ENCODE peak calls at places on chromosomes 2 and 18, in five cellular contexts. L, T, Z, F and D are unnamed samples.

GRCh38 chr2:241773511-241774418 is 2.9 kb upstream of the GAL3ST2 start:
- DNase-seq in L (no peak), T (no peak), Z (no peak), F (no peak), D (no peak)

GRCh38 chr2:215380699-215381098 is 55.2 kb downstream of the FN1 start:
- DNase-seq in F (no peak), L (no peak), T (no peak), Z (no peak), D (no peak)

GRCh38 chr2:6639870-6640639 is 225.7 kb downstream of the CMPK2 start:
- DNase-seq in F (no peak), L (no peak), T (no peak), Z (no peak), D (no peak)

GRCh38 chr18:2948038-2948437 is 64.9 kb downstream of the LPIN2 start:
- DNase-seq in F (peak), L (no peak), Z (no peak), T (no peak), D (no peak)

GRCh38 chr2:127362971-127363370 is 24.8 kb downstream of the MAP3K2 start:
- DNase-seq in F (peak), Z (no peak), T (no peak), L (no peak), D (no peak)

GRCh38 chr2:164697688-164698290 is 76.5 kb upstream of the GRB14 start:
- DNase-seq in T (no peak), L (no peak), F (no peak), Z (no peak), D (no peak)

GRCh38 chr2:163338270-163338669 is 397.5 kb downstream of the FIGN start:
- DNase-seq in Z (no peak), T (no peak), L (no peak), F (no peak), D (no peak)

GRCh38 chr18:22345733-22346132 is 72.0 kb downstream of the CTAGE1 start:
- DNase-seq in T (no peak), F (peak), L (no peak), Z (no peak), D (no peak)

GRCh38 chr2:231189171-231189530 is 9.3 kb upstream of the ARMC9 start:
- DNase-seq in T (no peak), L (no peak), Z (no peak), F (no peak), D (no peak)

GRCh38 chr2:36369163-36369562 is 13.6 kb downstream of the CRIM1 start:
- DNase-seq in T (no peak), L (no peak), Z (no peak), F (no peak), D (no peak)

GRCh38 chr2:36369711-36370110 is 14.1 kb downstream of the CRIM1 start:
- DNase-seq in L (no peak), T (no peak), Z (no peak), F (no peak), D (no peak)

GRCh38 chr2:36366491-36367120 is 11.0 kb downstream of the CRIM1 start:
- DNase-seq in F (peak), T (no peak), L (no peak), Z (no peak), D (no peak)

GRCh38 chr2:36368438-36368837 is 12.9 kb downstream of the CRIM1 start:
- DNase-seq in F (no peak), L (no peak), T (no peak), Z (no peak), D (no peak)

GRCh38 chr2:36367497-36368353 is 12.1 kb downstream of the CRIM1 start:
- DNase-seq in L (no peak), T (no peak), F (peak), Z (no peak), D (no peak)
- TF ChIP-seq CTCF in L (no peak), T (no peak), F (no peak), Z (no peak), D (no peak)

GRCh38 chr2:35199298-35199697 is 1156.3 kb upstream of the CRIM1 start:
- DNase-seq in T (no peak), L (no peak), F (no peak), Z (no peak), D (no peak)
- TF ChIP-seq CTCF in T (no peak), L (no peak), F (no peak), Z (no peak), D (no peak)

GRCh38 chr18:59054892-59055291 is 84.8 kb upstream of the SEC11C start:
- DNase-seq in T (no peak), F (peak), L (no peak), Z (no peak), D (no peak)

GRCh38 chr18:59055345-59056032 is 84.2 kb upstream of the SEC11C start:
- DNase-seq in L (peak), F (no peak), Z (no peak), T (no peak), D (no peak)

GRCh38 chr18:59057493-59057795 is 82.2 kb upstream of the SEC11C start:
- DNase-seq in Z (no peak), T (no peak), L (no peak), F (no peak), D (no peak)

GRCh38 chr18:59057969-59058368 is 81.7 kb upstream of the SEC11C start:
- DNase-seq in T (no peak), F (peak), Z (no peak), L (no peak), D (no peak)

GRCh38 chr18:59056706-59057492 is 82.8 kb upstream of the SEC11C start:
- DNase-seq in Z (no peak), L (peak), F (peak), T (peak), D (peak)
- TF ChIP-seq CTCF in Z (peak), L (peak), F (peak), T (no peak), D (peak)

DNA sequence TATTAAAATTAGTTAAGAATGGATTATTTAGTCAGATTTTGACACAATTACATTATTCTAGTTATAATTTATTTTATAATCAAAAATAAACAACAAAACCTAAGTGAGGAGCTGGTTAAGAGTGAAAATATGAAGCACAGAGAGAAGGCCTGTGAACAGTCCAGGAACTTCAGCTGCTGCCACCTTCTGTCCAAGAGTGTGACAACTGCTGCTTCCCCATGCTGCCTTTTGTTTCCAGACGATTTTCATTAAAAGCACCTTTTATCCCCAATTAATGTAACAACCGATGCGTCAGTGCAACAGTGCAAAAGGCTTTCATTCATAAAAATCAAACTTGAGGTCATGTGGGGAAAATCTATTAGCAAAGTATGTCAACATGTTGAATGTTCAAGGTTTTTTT is 363.6 kb downstream of the CTNNA2 start:
- DNase-seq in L (no peak), T (no peak), F (no peak), Z (no peak), D (no peak)
- TF ChIP-seq CTCF in L (no peak), T (no peak), F (no peak), Z (no peak), D (peak)

GRCh38 chr18:47926101-47926850 is 4.2 kb downstream of the SMAD2 start:
- DNase-seq in Z (no peak), F (no peak), T (no peak), L (no peak), D (no peak)
- TF ChIP-seq CTCF in Z (no peak), F (no peak), T (no peak), L (no peak), D (no peak)

GRCh38 chr2:63484481-63484880 is 103.8 kb downstream of the WDPCP start:
- DNase-seq in Z (no peak), T (no peak), F (no peak), L (no peak), D (no peak)

GRCh38 chr2:63484901-63485300 is 103.4 kb downstream of the WDPCP start:
- DNase-seq in F (no peak), L (no peak), Z (no peak), T (no peak), D (no peak)

GRCh38 chr2:63488118-63488713 is 100.1 kb downstream of the WDPCP start:
- DNase-seq in L (no peak), Z (no peak), T (no peak), F (peak), D (no peak)

DNA sequence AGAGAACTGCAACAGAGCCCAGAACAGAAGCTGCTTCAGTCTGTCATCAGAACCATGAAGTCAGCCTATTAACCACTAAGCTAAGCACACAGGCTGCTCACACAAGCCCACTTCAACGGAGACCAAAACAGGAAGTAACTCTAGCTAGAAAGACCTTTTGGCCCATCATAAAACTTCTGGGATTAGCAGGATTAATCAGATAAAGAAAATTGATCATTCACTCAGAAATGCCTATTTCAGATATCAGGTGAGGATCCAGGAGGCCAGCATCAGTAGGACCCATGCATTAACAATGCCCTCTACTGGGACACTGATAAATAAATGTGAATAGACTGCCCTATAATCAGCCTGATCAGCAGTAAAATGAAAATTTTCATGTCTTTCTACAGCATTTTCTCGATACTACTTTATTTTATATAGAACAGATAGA is 101.4 kb downstream of the WDPCP start:
- DNase-seq in F (no peak), Z (no peak), T (no peak), L (no peak), D (no peak)
- TF ChIP-seq CTCF in F (no peak), Z (no peak), T (no peak), L (no peak), D (no peak)

GRCh38 chr18:35122586-35123224 is 81.5 kb downstream of the MAPRE2 start:
- DNase-seq in Z (no peak), F (no peak), T (no peak), L (peak), D (no peak)
- TF ChIP-seq CTCF in Z (no peak), F (no peak), T (no peak), L (no peak), D (peak)

GRCh38 chr2:67237288-67237687 is 159.8 kb upstream of the ETAA1 start:
- DNase-seq in Z (no peak), T (no peak), F (no peak), L (no peak), D (no peak)
- TF ChIP-seq CTCF in Z (no peak), T (no peak), F (no peak), L (no peak), D (no peak)

GRCh38 chr18:35510071-35511010 is 12.6 kb upstream of the INO80C start:
- DNase-seq in Z (no peak), F (no peak), L (no peak), T (no peak), D (no peak)

GRCh38 chr18:35513181-35513932 is 15.6 kb upstream of the INO80C start:
- DNase-seq in T (no peak), Z (no peak), F (peak), L (peak), D (no peak)

GRCh38 chr18:35512761-35513160 is 15.0 kb upstream of the INO80C start:
- DNase-seq in L (no peak), F (no peak), Z (no peak), T (no peak), D (no peak)

GRCh38 chr18:35511428-35511827 is 13.7 kb upstream of the INO80C start:
- DNase-seq in L (no peak), T (no peak), Z (no peak), F (no peak), D (no peak)

DNA sequence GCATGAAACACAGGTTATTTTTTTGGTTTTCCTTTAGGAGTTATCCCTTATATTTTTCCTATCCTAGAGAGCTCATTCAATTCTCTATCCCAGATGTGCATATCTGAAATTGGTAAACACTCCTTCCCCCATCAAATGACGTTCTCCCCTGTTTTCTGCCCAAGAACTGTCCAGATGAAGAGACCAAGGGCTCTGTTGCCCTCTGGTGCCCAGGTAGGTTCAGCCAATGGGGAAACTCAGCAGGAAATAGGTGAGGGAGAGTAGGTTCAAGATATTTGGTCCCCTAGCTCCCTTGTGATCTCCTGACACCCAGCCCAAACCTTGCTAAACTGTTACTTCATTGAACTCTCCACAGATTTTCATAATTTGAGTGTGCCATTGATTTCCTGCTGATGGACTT is 14.1 kb upstream of the INO80C start:
- DNase-seq in Z (no peak), L (no peak), F (no peak), T (no peak), D (no peak)
- TF ChIP-seq CTCF in Z (peak), L (no peak), F (no peak), T (no peak), D (no peak)